ENCODE peak calls at places on chromosomes 13 and 19, in seven cellular contexts. P, O, G, U, V, C and A are unnamed samples.

GRCh38 chr13:99250977-99251825 is 7.0 kb downstream of the GPR18 start:
- DNase-seq in P (no peak), O (no peak), G (no peak), U (no peak), V (peak), C (no peak), A (no peak)

GRCh38 chr19:328025-328505 is 16.5 kb downstream of the MIER2 start:
- DNase-seq in P (no peak), O (peak), G (no peak), U (no peak), V (no peak), C (no peak), A (no peak)

GRCh38 chr13:101204270-101205011 is 211.9 kb downstream of the NALCN start:
- DNase-seq in P (no peak), O (no peak), G (no peak), U (no peak), V (no peak), C (no peak), A (no peak)

GRCh38 chr19:28691683-28692082 is 521.3 kb downstream of the UQCRFS1 start:
- DNase-seq in P (no peak), O (no peak), G (no peak), U (no peak), V (peak), C (no peak), A (no peak)

GRCh38 chr19:18287836-18288772 is 6.7 kb upstream of the JUND start:
- DNase-seq in P (no peak), O (no peak), G (no peak), U (no peak), V (no peak), C (no peak), A (no peak)

GRCh38 chr19:34254552-34255432 is at the start of gene GARRE1:
- DNase-seq in P (peak), O (peak), G (peak), U (no peak), V (peak), C (peak), A (peak)

GRCh38 chr13:67225252-67226159 is 4.6 kb downstream of the PCDH9 start:
- DNase-seq in P (no peak), O (no peak), G (no peak), U (no peak), V (no peak), C (no peak), A (no peak)

GRCh38 chr13:35599385-35599784 is 122.9 kb upstream of the MAB21L1 start:
- DNase-seq in P (no peak), O (no peak), G (no peak), U (no peak), V (peak), C (no peak), A (no peak)

GRCh38 chr19:52945652-52946321 is 16.9 kb downstream of the ZNF816 start:
- DNase-seq in P (no peak), O (no peak), G (no peak), U (no peak), V (no peak), C (no peak), A (no peak)